ENCODE peak calls at places on chromosome 1, in four cellular contexts. W, E, Q and G are unnamed samples.

GRCh38 chr1:110450928-110451327 is at the start of gene PROK1:
- DNase-seq in W (no peak), E (no peak), Q (no peak), G (no peak)

GRCh38 chr1:111290640-111291039 is at the start of gene CHIA:
- DNase-seq in W (no peak), E (no peak), Q (no peak), G (no peak)

GRCh38 chr1:204479387-204480136 is 15.0 kb downstream of the PIK3C2B start:
- DNase-seq in W (no peak), E (no peak), Q (no peak), G (no peak)

GRCh38 chr1:53166366-53166765 is 23.9 kb upstream of the SLC1A7 start:
- DNase-seq in W (no peak), E (no peak), Q (no peak), G (no peak)

GRCh38 chr1:114107474-114108175 is 46.0 kb downstream of the SYT6 start:
- DNase-seq in W (no peak), E (no peak), Q (no peak), G (no peak)

GRCh38 chr1:185108324-185108723 is 48.4 kb downstream of the TRMT1L start:
- DNase-seq in W (no peak), E (no peak), Q (no peak), G (no peak)

GRCh38 chr1:83497563-83497962 is 501.4 kb downstream of the TTLL7 start:
- DNase-seq in W (no peak), E (no peak), Q (no peak), G (no peak)

GRCh38 chr1:24022611-24023359 is 42.7 kb upstream of the SRSF10 start:
- DNase-seq in W (no peak), E (no peak), Q (peak), G (no peak)

GRCh38 chr1:32761253-32761877 is 55.8 kb downstream of the YARS1 start:
- DNase-seq in W (peak), E (peak), Q (no peak), G (peak)

GRCh38 chr1:182181167-182181572 is 119.7 kb upstream of the ZNF648 start:
- DNase-seq in W (no peak), E (no peak), Q (no peak), G (no peak)

GRCh38 chr1:202199141-202199889 is 5.7 kb downstream of the LGR6 start:
- DNase-seq in W (no peak), E (no peak), Q (no peak), G (no peak)

GRCh38 chr1:29900727-29901126 is 664.4 kb downstream of the PTPRU start:
- DNase-seq in W (no peak), E (no peak), Q (no peak), G (no peak)

GRCh38 chr1:117630423-117630998 is 24.7 kb downstream of the TENT5C start:
- DNase-seq in W (no peak), E (no peak), Q (no peak), G (no peak)

DNA sequence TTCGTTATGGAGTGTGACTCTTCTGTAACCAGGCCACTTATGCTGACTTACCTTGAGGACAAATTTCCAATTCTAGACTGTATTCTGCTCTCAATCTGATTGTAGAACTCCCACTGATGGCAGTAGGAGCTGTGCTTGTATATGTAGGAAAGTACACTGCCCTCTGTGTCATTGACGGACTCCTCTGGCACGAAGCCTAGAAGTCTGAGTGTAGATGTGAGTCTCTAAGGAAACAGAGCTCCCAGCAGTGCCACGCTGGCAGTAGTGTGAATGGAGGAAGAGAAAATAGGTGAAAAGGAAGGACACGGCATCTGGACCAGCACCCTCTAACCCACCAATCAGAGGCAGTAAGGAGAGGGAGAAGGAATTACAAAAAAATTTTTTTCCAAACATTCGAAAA is 130.4 kb upstream of the ADGRL2 start:
- DNase-seq in W (no peak), E (no peak), Q (no peak), G (no peak)
- TF ChIP-seq CREB1 in W (no peak), E (no peak), Q (no peak), G (no peak)

DNA sequence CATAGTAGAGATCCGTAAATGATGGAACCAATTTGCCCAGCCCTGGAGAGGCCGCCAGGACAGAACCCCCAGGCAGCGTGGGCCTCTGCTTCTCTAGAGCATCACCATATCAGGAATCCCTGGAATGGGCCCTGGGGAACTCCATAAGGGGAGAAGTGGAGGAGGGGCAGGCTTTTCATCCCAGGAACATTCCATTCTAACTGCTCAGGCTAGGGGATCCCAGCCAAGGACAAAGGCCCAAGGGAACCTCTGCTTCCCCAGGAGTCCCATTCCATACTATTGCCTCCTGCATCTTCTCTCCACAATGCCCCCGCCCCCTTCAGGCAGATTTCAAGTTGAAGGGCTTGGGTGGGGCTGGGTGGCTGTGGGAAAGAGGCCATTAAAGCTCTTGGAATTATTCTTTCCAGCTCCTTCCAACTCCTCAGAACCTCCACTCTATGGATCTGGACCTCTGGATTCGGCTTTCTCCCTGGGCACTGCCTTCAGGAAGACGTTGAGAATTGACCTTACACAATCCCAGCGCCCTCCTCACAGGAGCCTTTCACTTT is 6.0 kb downstream of the TRNP1 start:
- DNase-seq in W (no peak), E (no peak), Q (peak), G (peak)
- TF ChIP-seq EP300 in W (no peak), E (no peak), Q (no peak), G (no peak)

GRCh38 chr1:62437273-62437945 is 560 bp downstream of the USP1 start:
- DNase-seq in W (no peak), E (no peak), Q (no peak), G (no peak)
- TF ChIP-seq CREB1 in W (no peak), E (no peak), Q (no peak), G (no peak)

DNA sequence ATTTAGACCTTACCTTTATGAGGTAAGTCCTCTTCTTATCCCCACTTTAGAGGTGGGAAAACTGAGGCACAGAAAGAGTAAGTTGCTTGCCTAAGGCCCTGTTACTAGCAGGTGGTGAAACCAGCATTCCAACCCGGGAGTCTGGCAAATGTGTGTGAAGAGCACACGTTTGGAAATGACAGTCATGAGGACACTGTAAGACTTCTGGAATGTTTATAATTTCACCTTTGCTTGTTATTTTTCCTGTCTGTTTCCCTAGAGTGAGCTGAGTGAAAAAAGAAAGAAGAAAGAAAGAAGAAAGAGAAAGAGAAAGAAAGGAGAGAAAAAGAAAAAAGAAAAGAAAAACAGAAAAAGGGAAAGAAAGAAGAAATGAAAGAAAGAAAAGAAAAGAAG is 21.2 kb upstream of the LGALS8 start:
- DNase-seq in W (no peak), E (no peak), Q (peak), G (no peak)
- TF ChIP-seq EP300 in W (no peak), E (no peak), Q (no peak), G (no peak)

GRCh38 chr1:166189126-166189525 is 22.3 kb upstream of the FAM78B start:
- DNase-seq in W (no peak), E (no peak), Q (no peak), G (no peak)
- TF ChIP-seq CREB1 in W (no peak), E (no peak), Q (no peak), G (no peak)

GRCh38 chr1:89692601-89693503 is 59.9 kb downstream of the LRRC8C start:
- DNase-seq in W (peak), E (no peak), Q (no peak), G (no peak)
- TF ChIP-seq EP300 in W (peak), E (peak), Q (no peak), G (no peak)

GRCh38 chr1:82226198-82226505 is 425.4 kb downstream of the ADGRL2 start:
- DNase-seq in W (no peak), E (no peak), Q (no peak), G (no peak)

GRCh38 chr1:82219841-82220240 is 419.1 kb downstream of the ADGRL2 start:
- DNase-seq in W (no peak), E (no peak), Q (no peak), G (no peak)

GRCh38 chr1:82225407-82226197 is 424.9 kb downstream of the ADGRL2 start:
- DNase-seq in W (peak), E (no peak), Q (no peak), G (no peak)

GRCh38 chr1:82223091-82223490 is 422.4 kb downstream of the ADGRL2 start:
- DNase-seq in W (no peak), E (no peak), Q (no peak), G (no peak)

GRCh38 chr1:82220754-82221153 is 420.0 kb downstream of the ADGRL2 start:
- DNase-seq in W (no peak), E (no peak), Q (no peak), G (no peak)
- TF ChIP-seq CREB1 in W (no peak), E (no peak), Q (no peak), G (no peak)